ENCODE peak calls at places on chromosomes 13 and 19, in four cellular contexts. O is HepG2, P is A549, S is GM12878. G is an unnamed sample.

GRCh38 chr19:13155472-13156284 is 5.5 kb downstream of the IER2 start:
- DNase-seq in O (peak; percentile 69), P (no peak), S (no peak), G (peak; percentile 88)

GRCh38 chr19:18091217-18091608 is 4.5 kb upstream of the IL12RB1 start:
- DNase-seq in O (no peak), P (no peak), S (peak; percentile 66), G (peak; percentile 53)

GRCh38 chr13:109698779-109699178 is 87.6 kb downstream of the IRS2 start:
- DNase-seq in O (no peak), P (no peak), S (no peak), G (no peak)

GRCh38 chr13:25756916-25757315 is 294.9 kb downstream of the SHISA2 start:
- DNase-seq in O (no peak), P (no peak), S (no peak), G (no peak)

GRCh38 chr19:13484141-13484540 is 22.1 kb downstream of the CACNA1A start:
- DNase-seq in O (no peak), P (no peak), S (no peak), G (no peak)

GRCh38 chr13:72864142-72865035 is 82.5 kb downstream of the PIBF1 start:
- DNase-seq in O (no peak), P (no peak), S (peak; percentile 21), G (no peak)

GRCh38 chr19:7494416-7495098 is 5.7 kb upstream of the PEX11G start:
- DNase-seq in O (peak; percentile 80), P (no peak), S (no peak), G (peak; percentile 47)

GRCh38 chr13:32407854-32408253 is 20.1 kb downstream of the N4BP2L1 start:
- DNase-seq in O (no peak), P (no peak), S (no peak), G (no peak)

GRCh38 chr19:4676955-4677731 is 7.0 kb upstream of the MYDGF start:
- DNase-seq in O (peak; percentile 69), P (no peak), S (no peak), G (peak; percentile 79)

DNA sequence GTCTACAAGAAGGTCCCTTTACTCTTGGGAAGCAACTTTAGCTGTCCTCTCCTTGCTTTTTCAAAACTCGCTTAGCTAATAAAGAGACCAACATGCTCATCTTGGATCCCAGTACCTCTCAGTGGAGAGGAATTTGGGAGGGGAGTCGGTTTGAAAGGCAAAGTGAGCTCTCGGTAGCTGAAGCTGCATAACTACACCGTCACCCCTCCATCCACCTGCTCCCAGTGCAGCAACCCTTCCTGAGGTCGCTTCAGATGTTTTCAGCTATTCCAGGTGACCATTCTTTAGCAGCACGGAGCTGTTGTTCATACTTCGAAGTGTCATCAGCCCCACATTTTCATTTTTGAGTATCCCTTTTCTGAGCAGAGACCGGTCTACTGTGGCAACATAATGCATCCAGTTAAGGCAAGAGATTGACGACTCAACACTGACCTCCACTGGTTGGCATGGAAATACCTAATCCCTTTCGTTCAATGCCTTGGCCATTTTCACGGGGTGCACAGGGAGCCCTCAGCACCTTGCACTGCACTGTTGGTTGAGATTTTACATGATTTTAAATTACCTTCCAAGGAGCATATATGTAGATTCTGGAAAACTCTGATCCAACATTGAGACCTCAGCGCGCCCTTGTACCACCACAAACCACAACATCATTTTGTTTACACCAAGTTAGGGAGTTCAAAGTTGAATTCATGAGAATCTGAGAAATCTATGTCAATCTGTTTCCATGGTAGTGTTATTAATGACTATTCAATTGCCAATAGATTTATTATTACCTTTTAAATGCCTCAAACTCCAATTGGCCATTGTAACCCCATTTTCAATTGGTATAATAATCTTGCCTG is 42.2 kb downstream of the DLEU7 start:
- DNase-seq in O (peak; percentile 57), P (peak; percentile 14), S (peak; percentile 69), G (peak; percentile 17)
- H3K4me2 ChIP-seq in O (no peak overlapping the region), P (no peak overlapping the region), S (peak overlapping the region; percentile 72), G (no peak overlapping the region)

GRCh38 chr19:21604351-21604926 is 99.0 kb downstream of the ZNF429 start:
- DNase-seq in O (no peak), P (no peak), S (no peak), G (no peak)
- TF ChIP-seq POLR2AphosphoS2 in O (no peak), P (no peak), S (no peak), G (no peak)

GRCh38 chr19:10217085-10217484 is 14.0 kb downstream of the S1PR2 start:
- DNase-seq in O (no peak), P (no peak), S (no peak), G (no peak)

GRCh38 chr19:10220695-10221094 is 10.4 kb downstream of the S1PR2 start:
- DNase-seq in O (no peak), P (no peak), S (no peak), G (no peak)

GRCh38 chr19:10222201-10222890 is 8.8 kb downstream of the S1PR2 start:
- DNase-seq in O (no peak), P (no peak), S (no peak), G (no peak)

GRCh38 chr19:10223488-10224213 is 7.5 kb downstream of the S1PR2 start:
- DNase-seq in O (no peak), P (no peak), S (no peak), G (no peak)

GRCh38 chr19:10219678-10220077 is 11.5 kb downstream of the S1PR2 start:
- DNase-seq in O (peak; percentile 79), P (no peak), S (peak; percentile 88), G (peak; percentile 51)
- H3K4me2 ChIP-seq in O (peak overlapping the region; percentile 25), P (no peak overlapping the region), S (peak overlapping the region; percentile 69), G (no peak overlapping the region)

GRCh38 chr19:40717880-40718773 is 1.2 kb downstream of the ITPKC start:
- DNase-seq in O (peak; percentile 18), P (peak; percentile 40), S (no peak), G (peak; percentile 38)

GRCh38 chr19:40714519-40715299 is 2.0 kb downstream of the COQ8B start:
- DNase-seq in O (peak; percentile 81), P (peak; percentile 99), S (peak; percentile 76), G (peak; percentile 95)

GRCh38 chr19:40716655-40717324 is at the start of the genes COQ8B and ITPKC:
- DNase-seq in O (peak; percentile 95), P (peak; percentile 100), S (peak; percentile 88), G (peak; percentile 93)

GRCh38 chr19:40717325-40717879 is 490 bp downstream of the ITPKC start:
- DNase-seq in O (no peak), P (no peak), S (no peak), G (peak; percentile 23)

DNA sequence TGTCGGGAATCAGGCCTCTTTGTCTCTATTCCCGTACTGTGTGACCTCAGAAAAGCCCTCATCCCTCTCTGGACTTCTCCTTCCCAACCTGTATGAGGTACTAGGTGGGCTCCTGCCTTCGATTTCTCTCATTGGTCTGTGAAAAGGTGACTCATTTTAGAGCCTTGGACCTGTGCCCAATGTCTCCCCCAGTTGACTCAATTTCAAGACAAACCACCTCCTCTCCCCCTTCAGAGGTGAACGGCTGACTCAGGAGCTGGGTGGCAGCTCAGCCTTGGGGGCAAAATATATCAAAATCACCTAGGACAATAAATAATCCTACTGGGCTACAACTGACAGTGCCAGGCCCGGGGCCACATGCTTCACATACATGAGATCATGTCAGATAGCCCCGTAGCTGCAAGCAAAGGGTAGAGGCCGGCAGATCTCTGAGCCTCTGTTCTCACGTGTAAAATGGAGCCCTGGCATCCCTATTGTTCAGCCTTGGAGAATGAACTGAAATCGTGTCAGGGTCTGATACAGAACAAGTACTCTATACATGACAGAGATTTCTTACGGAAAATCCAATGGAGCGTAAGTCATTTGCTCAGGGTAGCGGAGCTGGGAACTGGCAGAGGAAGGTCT is 543 bp downstream of the COQ8B start:
- DNase-seq in O (no peak), P (peak; percentile 96), S (peak; percentile 26), G (peak; percentile 79)
- TF ChIP-seq POLR2AphosphoS2 in O (no peak), P (no peak), S (no peak), G (no peak)

DNA sequence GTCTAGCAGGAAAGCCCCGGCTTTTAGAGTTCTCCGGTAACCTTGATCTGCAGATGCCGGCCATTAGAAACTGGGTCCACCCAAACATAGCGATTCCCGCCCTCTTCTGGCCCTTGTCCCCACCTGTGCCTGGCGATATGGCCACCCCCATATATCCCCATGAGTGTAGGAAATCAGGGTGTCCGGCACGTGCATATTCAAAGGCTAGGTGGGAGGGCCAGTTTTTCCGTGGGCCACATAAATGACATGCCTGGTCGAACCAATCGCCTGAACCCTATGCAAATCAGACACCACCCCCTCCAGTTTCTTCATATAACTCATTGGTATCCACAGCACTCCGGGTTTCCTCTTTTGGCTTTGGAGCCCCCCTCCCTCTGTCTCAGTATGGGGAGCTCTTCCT is 37.4 kb downstream of the ERICH4 start:
- DNase-seq in O (no peak), P (no peak), S (no peak), G (peak; percentile 15)
- H3K4me2 ChIP-seq in O (no peak overlapping the region), P (no peak overlapping the region), S (no peak overlapping the region), G (peak overlapping the region; percentile 56)

DNA sequence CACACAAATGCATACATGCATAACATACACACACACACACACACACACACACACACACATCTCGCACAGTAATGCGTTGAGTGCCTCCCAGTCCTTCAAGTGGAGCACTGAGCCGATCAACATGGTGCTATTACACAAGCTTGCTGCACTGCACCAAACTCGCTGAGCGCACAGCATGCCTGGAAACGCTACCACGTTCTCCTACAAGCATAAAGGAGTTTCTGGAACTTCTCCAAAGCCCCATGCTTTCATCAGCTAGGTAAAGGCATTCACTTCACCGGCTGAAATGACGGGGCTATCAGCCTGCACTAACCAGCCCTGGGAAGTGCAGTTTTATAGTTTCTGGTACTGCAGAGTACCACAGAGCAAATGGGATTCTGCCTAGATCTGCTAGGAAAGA is 92.7 kb downstream of the FGF14 start:
- DNase-seq in O (no peak), P (no peak), S (no peak), G (no peak)
- TF ChIP-seq POLR2AphosphoS2 in O (no peak), P (no peak), S (no peak), G (no peak)

GRCh38 chr13:40206241-40207109 is 460.0 kb downstream of the FOXO1 start:
- DNase-seq in O (no peak), P (no peak), S (peak; percentile 53), G (no peak)
- H3K4me2 ChIP-seq in O (no peak overlapping the region), P (peak overlapping the region; percentile 3), S (peak overlapping the region; percentile 57), G (no peak overlapping the region)

GRCh38 chr13:29850213-29850898 is at the start of gene UBL3:
- DNase-seq in O (peak; percentile 90), P (peak; percentile 87), S (peak; percentile 62), G (peak; percentile 92)

GRCh38 chr13:29847501-29847983 is 2.9 kb downstream of the UBL3 start:
- DNase-seq in O (peak; percentile 37), P (no peak), S (no peak), G (no peak)

GRCh38 chr13:29849071-29849541 is 1.3 kb downstream of the UBL3 start:
- DNase-seq in O (peak; percentile 13), P (no peak), S (no peak), G (no peak)

GRCh38 chr13:29852464-29853054 is 2.1 kb upstream of the UBL3 start:
- DNase-seq in O (no peak), P (no peak), S (no peak), G (no peak)

DNA sequence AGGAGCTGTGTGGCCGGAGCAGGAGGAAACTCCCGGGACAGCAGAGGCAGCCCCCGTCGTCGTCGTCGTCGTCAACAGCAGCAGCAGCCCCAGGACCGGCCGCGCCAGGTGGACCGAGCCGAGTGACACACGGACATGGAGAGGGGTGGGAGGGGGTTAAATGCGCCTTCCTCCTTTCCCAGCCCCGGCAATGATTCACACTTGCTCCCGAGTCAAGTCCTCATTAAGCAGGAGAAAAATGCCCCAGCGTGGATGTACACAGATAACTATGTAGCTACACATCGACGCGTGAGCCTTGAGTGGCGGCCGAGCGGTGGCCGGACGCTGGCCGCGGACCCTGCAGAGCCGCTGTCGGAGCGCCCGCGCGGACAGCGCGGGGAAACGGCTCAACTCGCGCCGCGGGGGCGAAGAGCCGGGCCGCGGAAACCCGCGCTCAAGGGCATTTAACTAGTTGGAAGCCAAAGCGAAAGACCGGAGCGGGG is 645 bp downstream of the UBL3 start:
- DNase-seq in O (peak; percentile 33), P (peak; percentile 32), S (no peak), G (peak; percentile 12)
- TF ChIP-seq POLR2AphosphoS2 in O (no peak), P (no peak), S (no peak), G (no peak)

G was measured in K562.